ENCODE peak calls at places on chromosomes 16 and 17, in six cellular contexts. R, Q, K, X, Y and C are unnamed samples.

GRCh38 chr17:72432143-72432604 is 311.4 kb downstream of the SOX9 start:
- DNase-seq in X (no peak), Q (no peak), Y (peak), K (no peak), R (no peak), C (no peak)

GRCh38 chr17:55458977-55459376 is 37.3 kb upstream of the MMD start:
- DNase-seq in R (no peak), K (no peak), Q (no peak), X (no peak), Y (peak), C (no peak)

GRCh38 chr16:85435298-85435697 is 177.8 kb upstream of the GSE1 start:
- DNase-seq in Q (no peak), K (no peak), X (no peak), Y (no peak), R (no peak), C (no peak)

GRCh38 chr16:49620158-49620867 is 235.6 kb downstream of the ZNF423 start:
- DNase-seq in K (peak), Q (no peak), Y (peak), R (peak), X (peak), C (no peak)

GRCh38 chr17:31248986-31249385 is 48.1 kb downstream of the OMG start:
- DNase-seq in R (no peak), X (no peak), Y (peak), Q (no peak), K (no peak), C (no peak)

GRCh38 chr17:54749157-54749556 is 151.5 kb upstream of the TOM1L1 start:
- DNase-seq in X (no peak), K (no peak), R (no peak), Q (no peak), Y (no peak), C (no peak)

GRCh38 chr17:33892677-33893076 is 362.4 kb upstream of the CCL2 start:
- DNase-seq in Y (no peak), R (no peak), Q (no peak), X (no peak), K (no peak), C (no peak)

GRCh38 chr16:67470314-67470713 is 10.6 kb downstream of the ATP6V0D1 start:
- DNase-seq in R (no peak), Y (no peak), K (peak), X (no peak), Q (peak), C (peak)

GRCh38 chr17:55582910-55583309 is 71.7 kb upstream of the SMIM36 start:
- DNase-seq in Y (peak), X (no peak), Q (no peak), K (no peak), R (no peak), C (no peak)

GRCh38 chr17:14942511-14943185 is 322.5 kb downstream of the PMP22 start:
- DNase-seq in R (no peak), K (no peak), X (no peak), Q (no peak), Y (no peak), C (no peak)

GRCh38 chr16:11212819-11213196 is 43.2 kb downstream of the SOCS1 start:
- DNase-seq in Q (no peak), K (no peak), Y (no peak), R (no peak), X (no peak), C (no peak)

GRCh38 chr17:35119370-35120185 is at the start of gene RAD51D:
- DNase-seq in Y (peak), K (peak), R (no peak), X (no peak), Q (peak), C (peak)

GRCh38 chr16:75305364-75306101 is 54.1 kb upstream of the BCAR1 start:
- DNase-seq in X (peak), Q (no peak), K (peak), R (peak), Y (peak), C (no peak)

GRCh38 chr17:7508846-7509245 is 24.7 kb downstream of the POLR2A start:
- DNase-seq in Y (no peak), K (peak), X (no peak), R (no peak), Q (no peak), C (no peak)

GRCh38 chr17:64992325-64992802 is 64.2 kb downstream of the GNA13 start:
- DNase-seq in Y (no peak), X (no peak), Q (no peak), R (no peak), K (no peak), C (no peak)

GRCh38 chr17:14201595-14201994 is 35.1 kb downstream of the CDRT15 start:
- DNase-seq in Y (no peak), K (no peak), X (no peak), R (no peak), Q (peak), C (no peak)

GRCh38 chr16:22898874-22899348 is 84.9 kb downstream of the HS3ST2 start:
- DNase-seq in K (peak), R (peak), Q (peak), Y (peak), X (no peak), C (peak)

GRCh38 chr16:14399397-14400284 is 230.4 kb downstream of the PARN start:
- DNase-seq in K (peak), X (peak), Q (no peak), R (peak), Y (peak), C (no peak)

GRCh38 chr16:67917852-67918236 is 13.8 kb downstream of the CTRL start:
- DNase-seq in Y (peak), R (no peak), K (no peak), X (no peak), Q (peak), C (no peak)

GRCh38 chr16:3157229-3158013 is 22.6 kb downstream of the ZNF213 start:
- DNase-seq in R (peak), Q (peak), Y (peak), X (no peak), K (peak), C (peak)

GRCh38 chr17:66425751-66426396 is 123.5 kb downstream of the PRKCA start:
- DNase-seq in X (no peak), R (no peak), K (no peak), Y (no peak), Q (no peak), C (no peak)

GRCh38 chr17:74528491-74529199 is 2.6 kb downstream of the CD300LB start:
- DNase-seq in K (peak), X (no peak), Q (peak), Y (no peak), R (no peak), C (no peak)

GRCh38 chr16:81694494-81695285 is 84.4 kb upstream of the PLCG2 start:
- DNase-seq in X (no peak), Q (no peak), Y (no peak), R (no peak), K (no peak), C (no peak)

DNA sequence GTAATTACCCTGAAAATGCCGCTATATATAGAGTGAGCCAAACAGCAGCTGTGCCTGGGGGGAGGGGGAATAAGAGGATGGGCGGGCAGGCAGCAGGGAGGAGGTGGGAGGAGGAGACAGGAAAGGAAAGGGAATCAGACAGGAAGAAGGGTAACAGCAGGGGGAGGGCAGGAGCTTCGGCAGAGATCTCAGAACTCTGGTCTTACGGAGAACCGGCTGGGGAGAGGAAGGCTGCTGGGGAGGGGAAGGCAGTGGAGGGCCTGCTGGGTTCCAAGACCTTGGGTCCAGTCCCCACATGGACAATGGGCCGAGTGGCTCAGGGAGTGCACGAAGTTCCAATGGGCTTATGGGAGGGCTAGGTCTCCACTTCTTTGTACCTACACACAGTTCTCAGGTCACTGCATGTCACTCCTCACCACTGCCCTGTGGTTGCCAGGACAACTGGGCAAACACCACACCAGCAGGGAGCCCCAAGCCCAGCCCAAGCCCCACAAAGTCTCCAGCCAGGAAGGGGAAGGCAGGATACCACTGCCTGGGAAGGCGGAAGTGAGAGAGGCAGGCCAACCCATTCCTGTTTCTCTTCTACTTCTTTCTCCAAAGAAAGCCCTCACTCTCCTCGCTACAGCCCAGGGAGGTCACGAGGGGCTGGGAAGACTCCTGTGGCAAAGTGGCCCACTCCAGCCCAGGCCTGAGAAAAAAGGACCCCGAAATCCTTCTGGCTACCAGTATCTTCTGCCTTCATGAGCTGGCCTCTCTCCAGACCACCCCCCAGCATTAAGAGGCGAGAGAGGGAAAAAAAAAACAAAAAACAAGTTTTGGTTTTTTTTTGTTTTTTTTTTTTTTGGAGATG is 25.3 kb downstream of the G6PC3 start:
- DNase-seq in Q (peak), R (no peak), Y (peak), K (peak), X (no peak), C (peak)
- TF ChIP-seq CTCF in Q (no peak), R (no peak), Y (peak), K (no peak), X (no peak), C (no peak)

DNA sequence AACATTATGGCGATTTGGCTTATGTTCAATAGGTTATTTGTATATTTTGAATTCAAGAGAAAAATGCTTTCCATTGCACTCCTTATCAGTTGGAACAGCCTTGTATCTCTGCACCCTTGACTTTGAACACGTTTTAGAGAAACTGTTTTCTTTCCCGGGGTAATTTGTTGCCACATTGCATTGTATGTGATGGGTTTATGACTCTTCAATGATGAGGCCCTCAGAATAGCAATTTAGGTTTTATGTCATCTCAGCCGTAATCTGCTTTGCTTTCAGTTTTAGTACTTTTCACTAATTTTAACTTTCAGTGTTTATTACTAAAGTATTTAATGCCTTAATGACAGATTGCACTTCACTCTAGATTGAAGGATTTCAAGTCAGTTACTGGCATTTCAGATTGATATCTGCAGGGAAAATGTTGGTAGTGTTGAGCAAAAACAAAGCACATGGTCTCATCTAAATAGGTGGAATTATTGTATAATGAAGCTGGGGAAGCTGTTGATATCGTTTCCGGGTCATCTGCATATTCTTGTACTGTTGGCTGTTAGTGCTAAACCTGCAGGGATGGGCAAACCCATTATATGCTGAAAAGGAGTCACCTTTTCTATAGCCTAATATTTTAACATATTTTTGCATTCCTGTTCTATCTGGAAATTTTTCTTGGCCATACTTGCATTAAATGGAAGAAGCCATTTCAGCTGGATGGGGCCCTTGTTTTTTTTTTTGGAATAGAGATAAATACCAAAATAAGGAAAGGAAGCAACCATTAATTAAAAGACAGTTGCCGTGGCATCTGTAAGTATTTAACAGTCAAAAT is 2.0 kb downstream of the LUC7L3 start:
- DNase-seq in X (no peak), Q (no peak), R (no peak), Y (no peak), K (no peak), C (no peak)
- H3K27ac ChIP-seq in X (no peak), Q (no peak), R (peak), Y (no peak), K (peak), C (no peak)

GRCh38 chr17:76869878-76870714 is 1.9 kb downstream of the MGAT5B start:
- DNase-seq in X (no peak), Q (no peak), K (no peak), R (no peak), Y (no peak), C (no peak)

GRCh38 chr17:76868669-76869208 is 535 bp downstream of the MGAT5B start:
- DNase-seq in R (no peak), X (no peak), Y (no peak), Q (no peak), K (no peak), C (no peak)

GRCh38 chr17:76867578-76868175 is 527 bp upstream of the MGAT5B start:
- DNase-seq in X (no peak), Y (peak), K (no peak), Q (no peak), R (no peak), C (no peak)

GRCh38 chr17:76868176-76868668 is at the start of gene MGAT5B:
- DNase-seq in K (peak), Q (peak), R (peak), X (no peak), Y (peak), C (peak)

GRCh38 chr17:76869209-76869877 is 1.1 kb downstream of the MGAT5B start:
- DNase-seq in R (no peak), K (no peak), Q (no peak), Y (no peak), X (no peak), C (no peak)
- H3K4me3 ChIP-seq in R (peak), K (peak), Q (peak), Y (no peak), X (no peak), C (peak)

DNA sequence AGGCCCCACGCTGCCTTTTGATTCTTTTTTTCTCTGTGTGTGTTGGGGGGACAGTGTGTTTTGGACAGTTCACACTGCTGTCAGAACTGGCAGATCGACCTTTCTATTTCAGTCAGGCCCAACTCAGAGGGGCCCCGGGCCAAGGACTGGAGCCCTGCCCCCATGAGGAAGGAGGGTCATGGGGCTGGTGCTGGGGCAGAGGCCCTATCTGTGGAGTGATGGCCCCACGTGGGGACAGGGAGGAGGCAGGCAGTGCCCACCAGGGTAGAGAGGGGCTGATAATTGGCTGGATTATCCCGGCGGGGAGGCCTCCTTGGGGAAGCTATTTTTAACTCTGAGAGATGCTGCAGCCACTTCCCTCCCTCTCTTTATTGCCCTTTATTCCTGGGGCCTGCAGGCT is 5.7 kb upstream of the KCNJ12 start:
- DNase-seq in R (no peak), K (no peak), Q (no peak), Y (peak), X (no peak), C (no peak)
- TF ChIP-seq CTCF in R (no peak), K (no peak), Q (no peak), Y (no peak), X (no peak), C (no peak)